ENCODE peak calls at places on chromosomes 11 and 22, in five cellular contexts. One of them, this sample, is unnamed.
A peak's percentile ranks its signal among the peaks of the same experiment; 100 is the strongest.

GRCh38 chr11:112715091-112715490 is 246.1 kb upstream of the NCAM1 start:
- DNase-seq in activated T-cell treated with anti-CD3 and anti-CD28 coated beads, Interleukin-2, amount 50 U/mL, for 72 hours: no peak
- DNase-seq in PC-3: no peak
- DNase-seq in ovary: no peak
- DNase-seq in HFFc6: no peak
- DNase-seq in this sample: no peak

GRCh38 chr11:28701760-28702449 is 593.7 kb downstream of the METTL15 start:
- DNase-seq in HFFc6: no peak
- DNase-seq in PC-3: peak; percentile 95
- DNase-seq in ovary: no peak
- DNase-seq in activated T-cell treated with anti-CD3 and anti-CD28 coated beads, Interleukin-2, amount 50 U/mL, for 72 hours: no peak
- DNase-seq in this sample: no peak

GRCh38 chr11:111148116-111148515 is 97.4 kb upstream of the POU2AF2 start:
- DNase-seq in PC-3: no peak
- DNase-seq in HFFc6: no peak
- DNase-seq in ovary: no peak
- DNase-seq in activated T-cell treated with anti-CD3 and anti-CD28 coated beads, Interleukin-2, amount 50 U/mL, for 72 hours: no peak
- DNase-seq in this sample: no peak

GRCh38 chr11:63713776-63714175 is 32.5 kb downstream of the RTN3 start:
- DNase-seq in ovary: no peak
- DNase-seq in PC-3: no peak
- DNase-seq in HFFc6: no peak
- DNase-seq in activated T-cell treated with anti-CD3 and anti-CD28 coated beads, Interleukin-2, amount 50 U/mL, for 72 hours: no peak
- DNase-seq in this sample: no peak

GRCh38 chr11:106733518-106734162 is 284.6 kb downstream of the GUCY1A2 start:
- DNase-seq in activated T-cell treated with anti-CD3 and anti-CD28 coated beads, Interleukin-2, amount 50 U/mL, for 72 hours: no peak
- DNase-seq in HFFc6: no peak
- DNase-seq in ovary: no peak
- DNase-seq in PC-3: no peak
- DNase-seq in this sample: no peak

GRCh38 chr11:95716266-95716665 is 73.3 kb downstream of the FAM76B start:
- DNase-seq in ovary: no peak
- DNase-seq in activated T-cell treated with anti-CD3 and anti-CD28 coated beads, Interleukin-2, amount 50 U/mL, for 72 hours: no peak
- DNase-seq in PC-3: no peak
- DNase-seq in HFFc6: no peak
- DNase-seq in this sample: no peak

GRCh38 chr11:20070459-20070858 is 89.8 kb downstream of the DBX1 start:
- DNase-seq in activated T-cell treated with anti-CD3 and anti-CD28 coated beads, Interleukin-2, amount 50 U/mL, for 72 hours: no peak
- DNase-seq in PC-3: peak; percentile 30
- DNase-seq in ovary: no peak
- DNase-seq in HFFc6: no peak
- DNase-seq in this sample: no peak

GRCh38 chr11:62444271-62444833 is 25.5 kb downstream of the SCGB1A1 start:
- DNase-seq in ovary: peak; percentile 77
- DNase-seq in activated T-cell treated with anti-CD3 and anti-CD28 coated beads, Interleukin-2, amount 50 U/mL, for 72 hours: peak; percentile 29
- DNase-seq in PC-3: no peak
- DNase-seq in HFFc6: peak; percentile 48
- DNase-seq in this sample: peak; percentile 92

GRCh38 chr11:87459351-87459750 is 421.6 kb downstream of the TMEM135 start:
- DNase-seq in PC-3: no peak
- DNase-seq in HFFc6: no peak
- DNase-seq in ovary: no peak
- DNase-seq in activated T-cell treated with anti-CD3 and anti-CD28 coated beads, Interleukin-2, amount 50 U/mL, for 72 hours: no peak
- DNase-seq in this sample: no peak

GRCh38 chr11:85718991-85719807 is 33.2 kb upstream of the CCDC89 start:
- DNase-seq in PC-3: peak; percentile 99
- DNase-seq in ovary: no peak
- DNase-seq in HFFc6: peak; percentile 99
- DNase-seq in activated T-cell treated with anti-CD3 and anti-CD28 coated beads, Interleukin-2, amount 50 U/mL, for 72 hours: no peak
- DNase-seq in this sample: peak; percentile 66

GRCh38 chr11:4607782-4608666 is at the start of gene TRIM68:
- DNase-seq in PC-3: peak; percentile 94
- DNase-seq in HFFc6: peak; percentile 94
- DNase-seq in activated T-cell treated with anti-CD3 and anti-CD28 coated beads, Interleukin-2, amount 50 U/mL, for 72 hours: peak; percentile 97
- DNase-seq in ovary: peak; percentile 95
- DNase-seq in this sample: peak; percentile 98

GRCh38 chr22:25452116-25452700 is 112.3 kb upstream of the GRK3 start:
- DNase-seq in ovary: no peak
- DNase-seq in HFFc6: no peak
- DNase-seq in activated T-cell treated with anti-CD3 and anti-CD28 coated beads, Interleukin-2, amount 50 U/mL, for 72 hours: no peak
- DNase-seq in PC-3: no peak
- DNase-seq in this sample: no peak

GRCh38 chr11:62593434-62594044 is 2.2 kb upstream of the TUT1 start:
- DNase-seq in activated T-cell treated with anti-CD3 and anti-CD28 coated beads, Interleukin-2, amount 50 U/mL, for 72 hours: peak; percentile 78
- DNase-seq in PC-3: peak; percentile 71
- DNase-seq in ovary: peak; percentile 76
- DNase-seq in HFFc6: peak; percentile 59
- DNase-seq in this sample: peak; percentile 90

GRCh38 chr11:40280161-40281054 is 1179.0 kb downstream of the LRRC4C start:
- DNase-seq in PC-3: no peak
- DNase-seq in ovary: no peak
- DNase-seq in HFFc6: no peak
- DNase-seq in activated T-cell treated with anti-CD3 and anti-CD28 coated beads, Interleukin-2, amount 50 U/mL, for 72 hours: no peak
- DNase-seq in this sample: peak; percentile 76

GRCh38 chr11:117703209-117703608 is 93.8 kb downstream of the DSCAML1 start:
- DNase-seq in PC-3: no peak
- DNase-seq in HFFc6: no peak
- DNase-seq in ovary: no peak
- DNase-seq in activated T-cell treated with anti-CD3 and anti-CD28 coated beads, Interleukin-2, amount 50 U/mL, for 72 hours: no peak
- DNase-seq in this sample: no peak

GRCh38 chr22:36763576-36763975 is 12.3 kb downstream of the IFT27 start:
- DNase-seq in ovary: no peak
- DNase-seq in PC-3: peak; percentile 58
- DNase-seq in activated T-cell treated with anti-CD3 and anti-CD28 coated beads, Interleukin-2, amount 50 U/mL, for 72 hours: no peak
- DNase-seq in HFFc6: no peak
- DNase-seq in this sample: peak; percentile 43

GRCh38 chr11:134527382-134528243 is 115.6 kb upstream of the B3GAT1 start:
- DNase-seq in HFFc6: no peak
- DNase-seq in activated T-cell treated with anti-CD3 and anti-CD28 coated beads, Interleukin-2, amount 50 U/mL, for 72 hours: no peak
- DNase-seq in ovary: peak; percentile 4
- DNase-seq in PC-3: no peak
- DNase-seq in this sample: peak; percentile 40

This sample was measured in sigmoid colon.